ENCODE peak calls at places on chromosomes 11 and 22, in eight cellular contexts. G is pancreas; T is body of pancreas; B is mucosa of descending colon; C is sigmoid colon; A is heart left ventricle; W is CD8-positive, alpha-beta T cell; R is A549. Z is an unnamed sample.

GRCh38 chr22:48890693-48891554 is 936.7 kb downstream of the BRD1 start:
- DNase-seq in C (peak), W (no peak), B (no peak), G (no peak), A (no peak), R (no peak), T (no peak), Z (no peak)

GRCh38 chr11:103202048-103202651 is 92.9 kb downstream of the DYNC2H1 start:
- DNase-seq in G (no peak), C (no peak), W (no peak), T (no peak), A (no peak), B (no peak), R (peak), Z (no peak)

GRCh38 chr22:30217698-30218565 is 28.6 kb downstream of the LIF start:
- DNase-seq in G (no peak), B (peak), C (no peak), T (no peak), W (no peak), R (no peak), A (peak), Z (no peak)

GRCh38 chr11:46202149-46202548 is 75.3 kb upstream of the CREB3L1 start:
- DNase-seq in A (no peak), B (no peak), T (no peak), R (no peak), W (no peak), G (no peak), C (no peak), Z (no peak)

GRCh38 chr11:61751384-61751783 is 1.1 kb upstream of the MYRF start:
- DNase-seq in R (no peak), W (no peak), C (no peak), G (no peak), A (no peak), T (no peak), B (no peak), Z (no peak)

GRCh38 chr11:110908401-110909106 is 196.3 kb upstream of the ARHGAP20 start:
- DNase-seq in C (no peak), B (no peak), T (no peak), G (no peak), A (no peak), W (no peak), R (no peak), Z (no peak)

GRCh38 chr22:49086606-49087157 is 741.0 kb downstream of the BRD1 start:
- DNase-seq in C (peak), A (no peak), B (no peak), T (no peak), G (no peak), R (no peak), W (no peak), Z (no peak)

GRCh38 chr22:48250937-48251530 is 1488.6 kb downstream of the TBC1D22A start:
- DNase-seq in B (no peak), R (no peak), T (no peak), A (no peak), G (no peak), W (no peak), C (no peak), Z (no peak)

GRCh38 chr11:78493413-78493975 is 75.9 kb upstream of the GAB2 start:
- DNase-seq in T (no peak), C (no peak), G (no peak), W (no peak), B (no peak), R (no peak), A (no peak), Z (no peak)

GRCh38 chr11:44630511-44631210 is 65.2 kb downstream of the CD82 start:
- DNase-seq in T (no peak), W (no peak), B (no peak), G (no peak), R (no peak), A (no peak), C (peak), Z (no peak)

GRCh38 chr22:49294656-49295464 is 532.8 kb downstream of the BRD1 start:
- DNase-seq in R (no peak), B (no peak), A (peak), T (no peak), W (no peak), C (no peak), G (no peak), Z (no peak)

GRCh38 chr22:50189184-50189848 is 3.6 kb downstream of the TRABD start:
- DNase-seq in C (no peak), B (peak), W (no peak), G (peak), T (peak), R (no peak), A (peak), Z (no peak)

GRCh38 chr11:8318536-8318935 is 54.9 kb upstream of the LMO1 start:
- DNase-seq in B (no peak), R (no peak), G (no peak), C (peak), A (no peak), T (peak), W (no peak), Z (no peak)

GRCh38 chr11:122779047-122779629 is 59.2 kb upstream of the CRTAM start:
- DNase-seq in A (no peak), G (no peak), C (no peak), R (no peak), W (no peak), B (no peak), T (no peak), Z (no peak)

GRCh38 chr11:117878939-117879475 is 2.5 kb upstream of the FXYD6 start:
- DNase-seq in C (no peak), T (no peak), R (no peak), G (no peak), A (no peak), W (no peak), B (no peak), Z (no peak)

GRCh38 chr11:82750643-82751139 is 17.0 kb upstream of the FAM181B start:
- DNase-seq in R (no peak), G (no peak), C (no peak), W (no peak), B (no peak), A (no peak), T (no peak), Z (no peak)

GRCh38 chr11:119169272-119169719 is 771 bp downstream of the NLRX1 start:
- DNase-seq in C (peak), R (peak), G (peak), A (peak), B (no peak), T (peak), W (no peak), Z (no peak)

GRCh38 chr11:92826136-92826535 is 143.3 kb upstream of the MTNR1B start:
- DNase-seq in B (no peak), T (no peak), R (no peak), W (no peak), A (no peak), G (no peak), C (no peak), Z (no peak)

GRCh38 chr22:23904855-23905254 is 10.7 kb downstream of the MIF start:
- DNase-seq in R (no peak), T (no peak), A (peak), C (no peak), W (no peak), G (no peak), B (no peak), Z (no peak)

GRCh38 chr11:87290304-87290922 is 252.7 kb downstream of the TMEM135 start:
- DNase-seq in R (peak), W (no peak), C (no peak), A (no peak), B (no peak), G (no peak), T (no peak), Z (peak)

GRCh38 chr11:69479591-69480271 is 1.7 kb upstream of the LINC01488 start:
- DNase-seq in B (peak), A (peak), W (no peak), R (peak), C (no peak), G (peak), T (peak), Z (no peak)

GRCh38 chr22:50320116-50320515 is 6.7 kb downstream of the DENND6B start:
- DNase-seq in A (no peak), R (no peak), B (no peak), W (no peak), C (no peak), T (no peak), G (no peak), Z (no peak)

GRCh38 chr11:73308963-73309960 is 1.2 kb downstream of the ARHGEF17 start:
- DNase-seq in R (peak), B (peak), G (peak), W (no peak), T (peak), A (peak), C (peak), Z (peak)

GRCh38 chr11:44243633-44244343 is 66.2 kb downstream of the ALX4 start:
- DNase-seq in C (no peak), B (no peak), G (no peak), A (no peak), W (no peak), R (peak), T (no peak), Z (no peak)

DNA sequence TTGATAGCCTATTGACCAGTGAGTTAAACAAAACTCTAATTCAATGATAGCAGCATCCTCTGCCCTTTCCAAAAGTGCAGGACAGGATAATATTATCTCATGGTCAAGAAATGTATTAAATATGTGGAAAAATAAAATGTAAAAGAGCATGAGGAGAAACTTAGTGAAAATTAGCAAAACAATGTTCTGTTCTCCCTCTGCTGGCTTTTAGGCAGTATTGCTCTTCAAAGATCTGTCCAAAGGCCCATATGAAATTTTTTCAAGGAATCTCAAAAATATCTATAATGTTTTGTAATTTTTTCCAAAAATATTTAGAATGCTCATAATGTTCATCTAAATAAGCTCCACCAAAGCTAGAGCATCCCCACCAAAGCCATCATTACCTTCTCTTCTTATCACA is 8.3 kb upstream of the ARL14EP start:
- DNase-seq in W (no peak), R (no peak), A (no peak), B (no peak), C (no peak), G (no peak), T (no peak), Z (no peak)
- TF ChIP-seq CTCF in W (peak), R (peak), A (peak), B (no peak), C (peak), G (no peak), T (no peak), Z (peak)

GRCh38 chr11:129324533-129325175 is 51.0 kb upstream of the BARX2 start:
- DNase-seq in G (peak), A (no peak), B (peak), R (peak), W (no peak), C (no peak), T (peak), Z (no peak)
- H3K4me3 ChIP-seq in G (no peak), A (peak), B (no peak), R (peak), W (no peak), C (no peak), T (no peak), Z (no peak)

GRCh38 chr11:35419713-35420333 is 465 bp upstream of the SLC1A2 start:
- DNase-seq in T (no peak), C (no peak), W (no peak), G (peak), R (no peak), A (no peak), B (no peak), Z (no peak)

GRCh38 chr11:35418282-35418846 is 994 bp downstream of the SLC1A2 start:
- DNase-seq in T (peak), R (no peak), W (no peak), B (no peak), A (no peak), G (peak), C (no peak), Z (no peak)

GRCh38 chr11:35420371-35420770 is 1.0 kb upstream of the SLC1A2 start:
- DNase-seq in R (no peak), G (no peak), B (no peak), W (no peak), T (peak), C (no peak), A (no peak), Z (no peak)

GRCh38 chr11:35415488-35415887 is 3.9 kb downstream of the SLC1A2 start:
- DNase-seq in R (no peak), B (no peak), W (no peak), T (no peak), C (no peak), A (no peak), G (no peak), Z (no peak)

DNA sequence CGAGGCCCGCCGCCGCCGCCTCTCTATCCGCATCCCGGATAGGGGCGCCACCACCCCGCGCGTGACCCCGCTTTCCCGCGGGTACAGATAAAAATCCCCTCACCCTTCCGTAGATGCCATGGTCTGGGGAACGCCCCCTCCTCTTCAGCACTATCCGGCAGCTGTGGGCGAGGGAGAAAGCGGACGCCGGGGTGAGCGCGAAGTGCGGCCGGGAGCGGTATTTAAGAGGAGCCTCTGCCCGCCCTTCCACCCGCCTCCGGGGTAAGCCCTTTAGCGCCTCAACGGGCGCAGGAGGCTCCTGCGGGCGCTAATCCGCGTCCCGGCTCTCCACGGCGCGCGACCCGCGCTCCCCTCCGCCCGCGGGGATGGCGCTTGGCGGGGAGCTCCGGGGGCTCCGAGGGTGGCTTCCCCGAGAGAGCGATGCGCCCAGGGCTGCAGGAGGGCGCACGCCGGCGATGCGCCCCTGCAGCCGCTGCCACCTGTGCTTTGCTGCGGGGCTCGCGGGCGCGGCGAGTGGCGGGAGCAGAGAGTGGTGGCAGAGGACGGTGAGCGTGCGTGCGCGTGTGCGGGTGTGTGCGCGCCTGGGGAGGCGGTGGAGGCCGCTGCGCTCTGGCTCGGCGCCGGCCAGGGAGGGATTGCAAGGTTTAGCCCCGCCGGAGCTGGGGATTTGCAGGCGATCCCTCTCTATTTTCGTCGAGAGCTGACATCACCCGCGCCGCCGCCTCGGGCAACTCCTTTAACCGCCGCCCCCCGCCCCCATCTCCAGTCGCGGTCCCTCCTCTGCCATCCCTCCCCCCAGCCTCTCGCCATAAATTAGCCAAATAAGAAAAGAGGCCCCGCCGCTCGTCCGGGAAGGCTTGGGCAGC is at the start of gene SLC1A2:
- DNase-seq in B (no peak), G (peak), R (peak), W (no peak), C (no peak), A (peak), T (peak), Z (no peak)
- TF ChIP-seq CTCF in B (no peak), G (no peak), R (no peak), W (no peak), C (no peak), A (no peak), T (no peak), Z (no peak)

GRCh38 chr11:128823751-128824150 is 43.3 kb downstream of the KCNJ1 start:
- DNase-seq in B (no peak), A (no peak), W (no peak), C (no peak), R (no peak), T (no peak), G (no peak), Z (no peak)
- H3K4me3 ChIP-seq in B (no peak), A (peak), W (no peak), C (no peak), R (no peak), T (no peak), G (no peak), Z (no peak)

GRCh38 chr11:125192194-125192593 is 27.6 kb downstream of the PKNOX2 start:
- DNase-seq in R (no peak), T (peak), W (no peak), G (no peak), A (no peak), B (no peak), C (no peak), Z (no peak)
- TF ChIP-seq CTCF in R (no peak), T (peak), W (no peak), G (no peak), A (no peak), B (no peak), C (no peak), Z (no peak)

GRCh38 chr11:3155691-3156258 is 9.3 kb downstream of the OSBPL5 start:
- DNase-seq in W (peak), G (peak), T (no peak), B (peak), A (peak), R (no peak), C (peak), Z (peak)
- H3K4me3 ChIP-seq in W (no peak), G (no peak), T (no peak), B (no peak), A (peak), R (no peak), C (peak), Z (peak)

Z was measured in HFF-Myc.